ENCODE peak calls at places on chromosomes 11 and 22, in five cellular contexts. A is HCT116; M is naive thymus-derived CD4-positive, alpha-beta T cell; G is GM12878; E is CD4-positive, alpha-beta T cell. B is an unnamed sample.

GRCh38 chr22:32707971-32708370 is 93.5 kb upstream of the TIMP3 start:
- DNase-seq in A (no peak), M (no peak), G (no peak), E (no peak), B (no peak)

GRCh38 chr11:33045551-33046255 is 6.3 kb downstream of the TCP11L1 start:
- DNase-seq in A (no peak), M (no peak), G (no peak), E (no peak), B (no peak)

GRCh38 chr11:77299528-77299993 is 1.9 kb downstream of the GDPD4 start:
- DNase-seq in A (peak; percentile 46), M (no peak), G (no peak), E (no peak), B (no peak)

GRCh38 chr11:120129570-120129969 is 8.3 kb downstream of the TRIM29 start:
- DNase-seq in A (no peak), M (no peak), G (no peak), E (no peak), B (peak; percentile 15)

GRCh38 chr22:17269607-17270261 is 50.5 kb upstream of the ADA2 start:
- DNase-seq in A (no peak), M (no peak), G (no peak), E (no peak), B (peak; percentile 3)

GRCh38 chr11:71202966-71203365 is 49.4 kb downstream of the SHANK2 start:
- DNase-seq in A (no peak), M (no peak), G (no peak), E (no peak), B (no peak)

GRCh38 chr22:38989461-38989860 is 7.3 kb downstream of the APOBEC3B start:
- DNase-seq in A (no peak), M (no peak), G (no peak), E (peak; percentile 25), B (no peak)

GRCh38 chr11:131845255-131845654 is 474.8 kb downstream of the NTM start:
- DNase-seq in A (no peak), M (no peak), G (no peak), E (no peak), B (no peak)

GRCh38 chr22:32706149-32706548 is 95.4 kb upstream of the TIMP3 start:
- DNase-seq in A (no peak), M (no peak), G (no peak), E (no peak), B (no peak)

GRCh38 chr22:46867106-46867505 is 104.7 kb downstream of the TBC1D22A start:
- DNase-seq in A (no peak), M (no peak), G (no peak), E (no peak), B (no peak)

GRCh38 chr11:10307022-10307410 is 2.1 kb downstream of the ADM start:
- DNase-seq in A (no peak), M (no peak), G (no peak), E (no peak), B (no peak)

GRCh38 chr11:9219115-9219514 is 46.0 kb downstream of the DENND5A start:
- DNase-seq in A (no peak), M (no peak), G (no peak), E (no peak), B (no peak)

GRCh38 chr11:15985127-15985862 is 371.1 kb downstream of the SOX6 start:
- DNase-seq in A (no peak), M (no peak), G (no peak), E (no peak), B (no peak)

GRCh38 chr11:15800121-15800800 is 556.1 kb downstream of the SOX6 start:
- DNase-seq in A (no peak), M (no peak), G (no peak), E (no peak), B (no peak)

GRCh38 chr11:79922641-79923040 is 481.8 kb upstream of the TENM4 start:
- DNase-seq in A (no peak), M (no peak), G (no peak), E (no peak), B (no peak)

GRCh38 chr11:75734491-75735180 is 17.0 kb downstream of the MOGAT2 start:
- DNase-seq in A (no peak), M (no peak), G (no peak), E (no peak), B (no peak)

GRCh38 chr11:65968600-65969482 is 7.3 kb downstream of the SART1 start:
- DNase-seq in A (no peak), M (no peak), G (no peak), E (no peak), B (no peak)

GRCh38 chr11:22510741-22511140 is 114.9 kb downstream of the FANCF start:
- DNase-seq in A (no peak), M (no peak), G (no peak), E (no peak), B (no peak)

GRCh38 chr11:125070699-125071254 is 7.7 kb downstream of the SLC37A2 start:
- DNase-seq in A (peak; percentile 39), M (no peak), G (peak; percentile 56), E (no peak), B (peak; percentile 79)

GRCh38 chr11:127898422-127899365 is 688.7 kb downstream of the ETS1 start:
- DNase-seq in A (no peak), M (no peak), G (no peak), E (no peak), B (no peak)

GRCh38 chr22:50601669-50602337 is 1.2 kb downstream of the MAPK8IP2 start:
- DNase-seq in A (no peak), M (no peak), G (no peak), E (no peak), B (no peak)

GRCh38 chr22:29344137-29344536 is 28.6 kb upstream of the RASL10A start:
- DNase-seq in A (peak; percentile 86), M (no peak), G (no peak), E (no peak), B (peak; percentile 54)

GRCh38 chr11:6604081-6604626 is 580 bp downstream of the ILK start:
- DNase-seq in A (no peak), M (peak; percentile 60), G (no peak), E (peak; percentile 60), B (peak; percentile 71)

GRCh38 chr11:18011633-18012313 is 1.1 kb downstream of the SERGEF start:
- DNase-seq in A (no peak), M (no peak), G (no peak), E (no peak), B (no peak)

GRCh38 chr11:46541593-46542371 is 52.0 kb downstream of the AMBRA1 start:
- DNase-seq in A (no peak), M (no peak), G (no peak), E (no peak), B (peak; percentile 72)

GRCh38 chr11:15625691-15626090 is 511.0 kb downstream of the INSC start:
- DNase-seq in A (no peak), M (no peak), G (no peak), E (no peak), B (no peak)

DNA sequence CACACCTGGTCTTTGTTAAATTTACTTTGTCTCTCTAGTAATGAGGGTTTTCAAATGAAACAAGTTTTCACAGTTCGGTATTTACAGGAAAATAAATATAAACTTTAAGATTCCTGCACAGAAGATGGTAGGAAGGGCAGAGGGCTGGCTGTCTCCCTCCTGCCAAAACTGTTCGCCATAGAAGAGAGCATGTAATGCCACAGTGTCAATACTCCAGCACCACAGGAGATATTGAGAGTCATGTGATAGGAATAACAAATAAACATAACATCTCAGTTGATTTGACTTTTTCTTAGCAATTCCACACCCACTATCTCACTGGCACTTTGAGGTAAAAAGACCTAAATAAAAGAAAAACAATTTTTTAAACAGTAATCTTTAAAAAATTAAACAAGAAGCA is 100.9 kb downstream of the MRTFA start:
- DNase-seq in A (no peak), M (no peak), G (no peak), E (no peak), B (no peak)
- H3K27ac ChIP-seq in A (no peak overlapping the region), M (peak overlapping the region; percentile 18), G (peak overlapping the region; percentile 75), E (no peak overlapping the region), B (no peak overlapping the region)

GRCh38 chr11:64126796-64127195 is 39.1 kb downstream of the MACROD1 start:
- DNase-seq in A (no peak), M (no peak), G (no peak), E (no peak), B (no peak)

GRCh38 chr11:64127267-64128072 is 38.4 kb downstream of the MACROD1 start:
- DNase-seq in A (no peak), M (no peak), G (no peak), E (no peak), B (no peak)

GRCh38 chr11:64123679-64124078 is 42.2 kb downstream of the MACROD1 start:
- DNase-seq in A (no peak), M (no peak), G (no peak), E (no peak), B (no peak)

GRCh38 chr11:64124147-64124546 is 41.8 kb downstream of the MACROD1 start:
- DNase-seq in A (no peak), M (no peak), G (no peak), E (no peak), B (no peak)

DNA sequence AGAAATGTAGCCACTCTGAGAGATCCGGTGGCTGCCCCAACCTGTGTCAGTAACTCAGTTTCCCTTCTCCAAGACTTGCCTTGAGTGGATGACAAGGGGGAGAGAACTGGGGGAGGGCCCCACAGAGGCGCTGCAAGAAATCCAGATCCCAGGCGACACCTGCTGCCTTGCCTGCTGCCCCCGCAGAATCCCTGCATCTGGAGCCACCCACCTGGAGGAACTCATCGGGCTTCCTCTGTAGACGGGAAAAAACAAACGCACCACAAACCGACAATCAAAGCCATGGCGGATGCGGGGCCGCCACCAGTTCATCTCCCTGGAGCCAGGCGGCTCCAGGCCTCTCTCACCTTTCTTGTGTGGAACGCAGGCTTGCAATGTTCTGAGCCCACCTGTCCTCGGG is 40.2 kb downstream of the MACROD1 start:
- DNase-seq in A (no peak), M (no peak), G (no peak), E (no peak), B (no peak)
- H3K27ac ChIP-seq in A (no peak overlapping the region), M (no peak overlapping the region), G (no peak overlapping the region), E (no peak overlapping the region), B (no peak overlapping the region)

GRCh38 chr11:72724851-72725730 is 27.1 kb downstream of the ARAP1 start:
- DNase-seq in A (peak; percentile 71), M (peak; percentile 83), G (no peak), E (peak; percentile 79), B (peak; percentile 68)

GRCh38 chr11:72722050-72722748 is 30.0 kb downstream of the ARAP1 start:
- DNase-seq in A (peak; percentile 81), M (peak; percentile 91), G (no peak), E (peak; percentile 85), B (peak; percentile 91)

GRCh38 chr11:72724021-72724561 is 28.1 kb downstream of the ARAP1 start:
- DNase-seq in A (no peak), M (no peak), G (no peak), E (no peak), B (no peak)

GRCh38 chr11:72721689-72722049 is 30.5 kb downstream of the ARAP1 start:
- DNase-seq in A (no peak), M (no peak), G (no peak), E (peak; percentile 30), B (no peak)

GRCh38 chr11:72723508-72723907 is 28.7 kb downstream of the ARAP1 start:
- DNase-seq in A (no peak), M (no peak), G (no peak), E (no peak), B (no peak)
- H3K27ac ChIP-seq in A (no peak overlapping the region), M (peak overlapping the region; percentile 27), G (no peak overlapping the region), E (no peak overlapping the region), B (peak overlapping the region; percentile 95)

DNA sequence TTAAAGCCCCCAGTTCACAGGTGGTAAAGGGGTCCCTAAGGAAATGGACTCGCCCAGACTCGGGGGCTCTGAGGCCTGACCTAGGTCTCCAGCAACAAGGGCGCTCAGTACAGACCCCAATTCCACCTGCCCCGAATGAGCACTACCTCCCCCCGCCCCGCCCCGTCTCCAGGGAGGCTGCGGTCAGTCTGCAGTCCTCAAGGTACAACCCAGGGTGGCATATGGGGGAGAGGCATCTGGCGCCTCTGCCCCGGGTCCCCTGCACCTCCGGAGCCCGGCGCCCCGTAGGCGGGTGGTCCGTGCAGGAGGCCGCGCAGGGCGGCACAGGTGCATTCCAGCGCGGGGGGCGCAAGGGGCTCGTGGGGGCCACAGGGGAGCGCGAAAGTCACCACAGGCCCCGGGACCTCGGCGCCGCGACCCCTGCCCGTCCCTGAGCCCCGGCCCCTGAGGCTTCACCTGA is 361 bp downstream of the CTSD start:
- DNase-seq in A (no peak), M (no peak), G (no peak), E (no peak), B (no peak)
- H3K27ac ChIP-seq in A (peak overlapping the region; percentile 74), M (peak overlapping the region; percentile 82), G (peak overlapping the region; percentile 53), E (peak overlapping the region; percentile 65), B (peak overlapping the region; percentile 98)